ENCODE peak calls at places on chromosomes 13 and 19, in seven cellular contexts. S is HL-60, I is IMR-90, P is GM12865, D is uterus, O is fibroblast of pulmonary artery, Y is neural progenitor cell. F is an unnamed sample.

GRCh38 chr13:29474991-29475390 is 120.5 kb downstream of the SLC7A1 start:
- DNase-seq in Y (no peak), I (peak), S (no peak), O (peak), P (no peak), D (no peak), F (peak)

GRCh38 chr19:18594096-18594823 is 5.7 kb downstream of the REX1BD start:
- DNase-seq in D (peak), S (peak), I (peak), O (peak), Y (peak), P (peak), F (peak)

GRCh38 chr19:18100710-18101109 is 3.1 kb downstream of the MAST3 start:
- DNase-seq in O (no peak), P (no peak), S (no peak), I (no peak), D (no peak), Y (peak), F (no peak)

GRCh38 chr13:27200413-27201066 is 28.9 kb upstream of the USP12 start:
- DNase-seq in I (no peak), O (no peak), D (no peak), S (no peak), P (no peak), Y (no peak), F (no peak)

GRCh38 chr13:79365981-79366380 is 40.1 kb downstream of the RBM26 start:
- DNase-seq in P (no peak), D (no peak), Y (no peak), S (no peak), O (no peak), I (no peak), F (no peak)

GRCh38 chr13:64855506-64855905 is 2374.6 kb downstream of the PCDH9 start:
- DNase-seq in I (peak), D (no peak), S (no peak), P (no peak), Y (no peak), O (peak), F (peak)

GRCh38 chr13:111639994-111640393 is 319.6 kb downstream of the TEX29 start:
- DNase-seq in O (no peak), I (no peak), Y (no peak), D (no peak), S (no peak), P (no peak), F (no peak)

GRCh38 chr13:114112826-114113322 is 19.5 kb downstream of the RASA3 start:
- DNase-seq in D (peak), Y (peak), S (no peak), O (no peak), P (no peak), I (no peak), F (no peak)

GRCh38 chr19:7916137-7916907 is 1.7 kb downstream of the TGFBR3L start:
- DNase-seq in O (no peak), Y (peak), P (peak), S (peak), I (no peak), D (no peak), F (peak)

GRCh38 chr19:5960005-5961001 is 17.6 kb downstream of the RANBP3 start:
- DNase-seq in Y (no peak), S (no peak), I (no peak), P (no peak), O (no peak), D (no peak), F (no peak)

GRCh38 chr13:39462456-39462855 is 140.5 kb downstream of the LHFPL6 start:
- DNase-seq in D (no peak), Y (no peak), S (no peak), P (no peak), O (peak), I (no peak), F (peak)

GRCh38 chr19:48868196-48868886 is at the start of gene PLEKHA4:
- DNase-seq in S (no peak), O (peak), I (peak), D (peak), Y (peak), P (no peak), F (peak)

GRCh38 chr13:57557979-57558529 is 73.5 kb upstream of the PCDH17 start:
- DNase-seq in I (no peak), Y (peak), O (peak), D (no peak), S (no peak), P (no peak), F (peak)

GRCh38 chr19:40605201-40605971 is 4.2 kb downstream of the LTBP4 start:
- DNase-seq in P (peak), S (peak), D (peak), I (peak), Y (peak), O (peak), F (peak)
- TF ChIP-seq CTCF in P (peak), S (no peak), D (peak), I (peak), Y (peak), O (no peak), F (no peak)

GRCh38 chr19:47593860-47594259 is 15.1 kb upstream of the BICRA start:
- DNase-seq in O (no peak), I (no peak), S (no peak), P (no peak), D (no peak), Y (no peak), F (no peak)

GRCh38 chr19:47601180-47601904 is 7.6 kb upstream of the BICRA start:
- DNase-seq in O (no peak), I (no peak), Y (no peak), D (no peak), S (no peak), P (peak), F (no peak)

GRCh38 chr19:47600246-47601179 is 8.4 kb upstream of the BICRA start:
- DNase-seq in S (peak), Y (peak), O (peak), P (peak), I (peak), D (peak), F (peak)

GRCh38 chr19:47595937-47596336 is 13.0 kb upstream of the BICRA start:
- DNase-seq in Y (no peak), S (no peak), P (no peak), O (no peak), D (no peak), I (no peak), F (no peak)

GRCh38 chr19:47598407-47599349 is 10.3 kb upstream of the BICRA start:
- DNase-seq in I (peak), P (peak), S (no peak), D (peak), O (peak), Y (peak), F (peak)
- H3K4me3 ChIP-seq in I (peak), P (no peak), S (no peak), D (peak), O (peak), Y (peak), F (peak)

DNA sequence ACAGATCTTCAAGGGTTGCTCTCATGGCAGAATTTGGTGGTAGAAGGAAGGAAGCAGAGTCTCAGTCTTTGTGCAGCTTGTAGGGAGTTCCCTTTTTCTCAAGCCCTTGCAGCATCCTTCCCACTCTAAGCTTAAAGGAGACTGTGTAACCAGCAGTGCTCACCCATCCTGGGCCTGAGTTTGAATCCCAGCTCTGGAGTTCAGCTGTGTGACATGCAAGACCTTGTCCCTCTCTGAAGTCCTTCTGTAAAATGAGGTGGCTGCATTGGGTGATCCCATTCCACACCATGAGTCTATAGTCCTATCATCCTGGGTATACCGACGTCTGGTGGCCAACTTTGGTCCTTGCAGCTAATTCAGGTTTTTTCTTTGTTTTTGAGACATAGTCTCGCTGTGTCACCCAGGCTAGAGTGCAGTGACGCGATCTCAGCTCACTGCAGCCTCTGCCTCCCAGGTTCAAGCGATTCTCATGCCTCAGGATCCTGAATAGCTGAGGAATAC is 9.8 kb downstream of the SIGLEC10 start:
- DNase-seq in D (no peak), Y (peak), O (peak), P (peak), I (peak), S (peak), F (peak)
- TF ChIP-seq CTCF in D (no peak), Y (peak), O (peak), P (peak), I (peak), S (peak), F (peak)

DNA sequence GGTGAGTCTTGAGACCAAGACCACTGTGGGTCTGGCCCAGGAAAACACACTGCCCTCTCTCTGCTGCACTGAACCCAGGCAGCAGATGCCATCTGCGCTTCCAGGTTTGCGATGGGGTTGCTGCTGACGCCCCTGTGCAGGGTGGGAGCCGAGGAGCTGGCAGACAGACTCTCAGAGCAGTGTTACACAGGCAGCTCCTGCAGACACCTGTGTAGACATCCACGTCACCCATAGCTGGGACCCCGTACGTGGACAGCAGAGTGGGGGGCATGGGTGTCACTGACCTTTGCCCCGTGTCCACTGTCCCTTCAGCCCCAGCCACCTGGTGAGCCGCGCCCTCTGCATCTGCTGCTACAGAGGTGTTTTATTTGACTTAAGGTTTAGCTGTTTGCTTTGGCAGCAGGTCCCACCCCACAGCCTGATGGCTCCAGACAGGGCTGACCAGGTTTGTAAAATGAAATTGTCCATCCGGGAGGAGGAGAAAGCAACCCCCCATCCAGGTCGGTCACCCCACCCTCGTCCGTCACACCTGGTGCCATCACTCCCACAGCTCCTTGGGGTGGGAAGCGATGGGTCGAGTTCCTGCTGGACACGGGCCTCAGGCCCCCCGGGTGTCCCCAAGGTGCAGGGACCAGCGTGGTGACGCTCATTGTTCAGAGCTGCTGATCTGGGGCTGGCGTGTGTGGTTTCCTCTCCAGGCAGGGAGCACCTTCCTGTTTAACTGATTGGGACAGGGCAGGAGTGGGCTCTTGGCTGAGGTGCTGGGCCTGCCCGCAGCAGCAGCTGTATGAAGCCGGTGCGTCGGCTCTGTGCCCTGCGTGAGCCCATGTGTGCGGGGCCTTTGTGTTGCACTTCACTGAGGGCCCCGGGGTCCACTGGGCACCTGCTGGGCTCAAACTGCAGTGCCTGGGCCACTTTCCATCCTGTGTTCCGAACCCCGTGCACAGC is 28.4 kb downstream of the MCF2L start:
- DNase-seq in Y (no peak), D (no peak), I (no peak), P (no peak), S (no peak), O (no peak), F (no peak)
- H3K4me3 ChIP-seq in Y (no peak), D (no peak), I (no peak), P (no peak), S (no peak), O (no peak), F (no peak)

GRCh38 chr13:97285221-97285955 is 63.3 kb downstream of the MBNL2 start:
- DNase-seq in I (no peak), S (no peak), P (no peak), D (no peak), Y (no peak), O (no peak), F (no peak)

GRCh38 chr13:97283888-97284287 is 61.8 kb downstream of the MBNL2 start:
- DNase-seq in Y (no peak), D (no peak), O (no peak), S (no peak), P (peak), I (no peak), F (no peak)

GRCh38 chr13:97286317-97287046 is 64.3 kb downstream of the MBNL2 start:
- DNase-seq in S (no peak), Y (no peak), D (no peak), P (no peak), I (no peak), O (no peak), F (no peak)

GRCh38 chr13:97282705-97283104 is 60.6 kb downstream of the MBNL2 start:
- DNase-seq in O (no peak), Y (no peak), P (no peak), D (no peak), S (no peak), I (no peak), F (no peak)

GRCh38 chr13:97284558-97284957 is 62.4 kb downstream of the MBNL2 start:
- DNase-seq in P (no peak), S (no peak), I (peak), Y (no peak), O (peak), D (no peak), F (peak)
- TF ChIP-seq CTCF in P (no peak), S (no peak), I (no peak), Y (no peak), O (no peak), D (no peak), F (no peak)